ENCODE peak calls at places on chromosomes 4 and X, in eight cellular contexts. D is T-helper 2 cell, P is progenitor cell of endocrine pancreas, E is suprapubic skin, I is dermis microvascular lymphatic vessel endothelial cell, B is NCI-H1436, V is T-helper 1 cell, F is stomach. Y is an unnamed sample.

GRCh38 chr4:106369456-106370060 is 980 bp upstream of the GIMD1 start:
- DNase-seq in D (no peak), P (no peak), E (no peak), I (peak), B (peak), V (no peak), F (no peak), Y (no peak)

GRCh38 chrX:44152867-44153266 is 179.7 kb upstream of the NDP start:
- DNase-seq in D (no peak), P (no peak), E (no peak), I (no peak), B (no peak), V (no peak), F (no peak), Y (no peak)

GRCh38 chr4:39846135-39846534 is 131.6 kb downstream of the PDS5A start:
- DNase-seq in D (no peak), P (no peak), E (no peak), I (no peak), B (no peak), V (no peak), F (no peak), Y (no peak)

GRCh38 chrX:78199851-78200250 is 60.4 kb upstream of the TAF9B start:
- DNase-seq in D (no peak), P (no peak), E (no peak), I (peak), B (no peak), V (no peak), F (no peak), Y (no peak)

GRCh38 chr4:1843852-1844251 is 12.1 kb downstream of the LETM1 start:
- DNase-seq in D (no peak), P (no peak), E (no peak), I (no peak), B (no peak), V (no peak), F (no peak), Y (no peak)

GRCh38 chrX:149916745-149917392 is 12.5 kb upstream of the HSFX4 start:
- DNase-seq in D (no peak), P (no peak), E (no peak), I (no peak), B (no peak), V (no peak), F (no peak), Y (no peak)

GRCh38 chr4:48360966-48361470 is 19.7 kb downstream of the SLAIN2 start:
- DNase-seq in D (no peak), P (no peak), E (no peak), I (no peak), B (no peak), V (no peak), F (no peak), Y (no peak)

GRCh38 chr4:10108818-10109783 is 7.5 kb downstream of the WDR1 start:
- DNase-seq in D (peak), P (no peak), E (no peak), I (no peak), B (no peak), V (no peak), F (no peak), Y (no peak)

GRCh38 chr4:48250980-48251379 is 18.7 kb downstream of the TEC start:
- DNase-seq in D (no peak), P (no peak), E (no peak), I (no peak), B (no peak), V (no peak), F (no peak), Y (no peak)

GRCh38 chr4:154277164-154277563 is 214.4 kb downstream of the DCHS2 start:
- DNase-seq in D (no peak), P (no peak), E (no peak), I (no peak), B (no peak), V (no peak), F (no peak), Y (no peak)

GRCh38 chr4:48944659-48945290 is 38.2 kb upstream of the OCIAD2 start:
- DNase-seq in D (no peak), P (no peak), E (no peak), I (no peak), B (no peak), V (peak), F (peak), Y (no peak)

GRCh38 chr4:15649914-15650545 is 5.1 kb downstream of the FBXL5 start:
- DNase-seq in D (peak), P (no peak), E (no peak), I (no peak), B (peak), V (peak), F (no peak), Y (peak)

GRCh38 chr4:183098080-183098722 is 856 bp upstream of the WWC2 start:
- DNase-seq in D (no peak), P (peak), E (peak), I (no peak), B (no peak), V (peak), F (peak), Y (peak)